ENCODE peak calls at places on chromosomes 3 and 15, in six cellular contexts. One of them, this sample, is unnamed.

GRCh38 chr3:168802761-168803160 is 707.0 kb upstream of the GOLIM4 start:
- DNase-seq in endothelial cell: no peak
- DNase-seq in breast epithelium: no peak
- DNase-seq in brain microvascular endothelial cell: no peak
- DNase-seq in activated B cell treated with CpG ODN at 0.5 μM for 24 hours: no peak
- DNase-seq in upper lobe of right lung: no peak
- DNase-seq in this sample: no peak

GRCh38 chr15:75732809-75733451 is 20.3 kb upstream of the CSPG4 start:
- DNase-seq in endothelial cell: peak
- DNase-seq in breast epithelium: no peak
- DNase-seq in brain microvascular endothelial cell: peak
- DNase-seq in activated B cell treated with CpG ODN at 0.5 μM for 24 hours: peak
- DNase-seq in upper lobe of right lung: peak
- DNase-seq in this sample: peak

GRCh38 chr3:108453541-108454057 is 56.8 kb downstream of the MYH15 start:
- DNase-seq in endothelial cell: no peak
- DNase-seq in breast epithelium: no peak
- DNase-seq in brain microvascular endothelial cell: peak
- DNase-seq in activated B cell treated with CpG ODN at 0.5 μM for 24 hours: no peak
- DNase-seq in upper lobe of right lung: no peak
- DNase-seq in this sample: no peak

GRCh38 chr3:72382460-72382859 is 465.8 kb downstream of the SHQ1 start:
- DNase-seq in endothelial cell: no peak
- DNase-seq in breast epithelium: no peak
- DNase-seq in brain microvascular endothelial cell: no peak
- DNase-seq in activated B cell treated with CpG ODN at 0.5 μM for 24 hours: no peak
- DNase-seq in upper lobe of right lung: no peak
- DNase-seq in this sample: no peak

GRCh38 chr3:12193485-12194165 is 34.9 kb upstream of the TIMP4 start:
- DNase-seq in endothelial cell: no peak
- DNase-seq in breast epithelium: no peak
- DNase-seq in brain microvascular endothelial cell: peak
- DNase-seq in activated B cell treated with CpG ODN at 0.5 μM for 24 hours: no peak
- DNase-seq in upper lobe of right lung: no peak
- DNase-seq in this sample: peak

GRCh38 chr3:30988774-30989173 is 94.3 kb upstream of the GADL1 start:
- DNase-seq in endothelial cell: no peak
- DNase-seq in breast epithelium: no peak
- DNase-seq in brain microvascular endothelial cell: no peak
- DNase-seq in activated B cell treated with CpG ODN at 0.5 μM for 24 hours: no peak
- DNase-seq in upper lobe of right lung: no peak
- DNase-seq in this sample: no peak

GRCh38 chr3:191440532-191440931 is 20.4 kb upstream of the PYDC2 start:
- DNase-seq in endothelial cell: no peak
- DNase-seq in breast epithelium: no peak
- DNase-seq in brain microvascular endothelial cell: no peak
- DNase-seq in activated B cell treated with CpG ODN at 0.5 μM for 24 hours: no peak
- DNase-seq in upper lobe of right lung: no peak
- DNase-seq in this sample: no peak

GRCh38 chr15:49313650-49314049 is 109.4 kb upstream of the FGF7 start:
- DNase-seq in endothelial cell: no peak
- DNase-seq in breast epithelium: no peak
- DNase-seq in brain microvascular endothelial cell: peak
- DNase-seq in activated B cell treated with CpG ODN at 0.5 μM for 24 hours: no peak
- DNase-seq in upper lobe of right lung: no peak
- DNase-seq in this sample: no peak

GRCh38 chr15:59168536-59168935 is 38.1 kb upstream of the LDHAL6B start:
- DNase-seq in endothelial cell: no peak
- DNase-seq in breast epithelium: no peak
- DNase-seq in brain microvascular endothelial cell: peak
- DNase-seq in activated B cell treated with CpG ODN at 0.5 μM for 24 hours: no peak
- DNase-seq in upper lobe of right lung: peak
- DNase-seq in this sample: no peak

GRCh38 chr15:25661898-25662297 is 201.2 kb downstream of the ATP10A start:
- DNase-seq in endothelial cell: no peak
- DNase-seq in breast epithelium: no peak
- DNase-seq in brain microvascular endothelial cell: no peak
- DNase-seq in activated B cell treated with CpG ODN at 0.5 μM for 24 hours: no peak
- DNase-seq in upper lobe of right lung: no peak
- DNase-seq in this sample: no peak
- TF ChIP-seq CTCF in endothelial cell: no peak
- TF ChIP-seq CTCF in breast epithelium: no peak
- TF ChIP-seq CTCF in brain microvascular endothelial cell: peak
- TF ChIP-seq CTCF in activated B cell treated with CpG ODN at 0.5 μM for 24 hours: no peak
- TF ChIP-seq CTCF in upper lobe of right lung: no peak
- TF ChIP-seq CTCF in this sample: no peak

DNA sequence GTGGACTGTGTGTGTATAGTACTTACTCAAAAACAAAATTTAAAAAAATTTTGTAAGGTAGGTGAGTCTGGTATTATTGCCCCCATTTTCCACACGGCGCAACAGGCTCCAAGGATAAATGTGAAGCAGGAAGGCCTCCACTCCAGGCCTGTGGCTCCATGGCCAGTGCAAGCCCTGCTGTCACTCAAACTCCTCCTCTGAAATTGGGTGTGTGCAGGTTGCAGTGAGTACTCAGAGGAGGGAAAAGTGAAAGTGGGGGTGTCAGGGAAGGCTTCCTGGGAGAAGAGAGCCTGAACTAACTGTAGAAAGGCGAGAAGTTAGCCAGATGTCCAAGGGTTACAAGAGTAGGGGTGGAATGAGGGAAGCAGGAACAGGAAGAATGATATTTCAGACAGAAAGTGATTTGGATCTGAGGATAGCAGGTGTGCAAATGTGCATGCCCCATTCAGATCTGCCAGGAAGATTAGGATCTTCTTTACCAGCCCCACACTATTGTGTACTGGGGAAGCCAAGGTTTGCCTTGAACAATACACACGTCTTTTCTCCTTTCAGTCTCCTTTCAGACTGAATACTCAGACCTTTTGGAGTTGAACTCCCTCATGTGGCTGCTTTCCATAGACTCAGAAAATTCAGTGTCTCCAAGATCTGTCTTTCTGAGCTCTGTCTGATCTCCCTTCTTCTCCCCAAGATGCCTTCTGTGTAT is 48.7 kb upstream of the RYK start:
- DNase-seq in endothelial cell: no peak
- DNase-seq in breast epithelium: no peak
- DNase-seq in brain microvascular endothelial cell: no peak
- DNase-seq in activated B cell treated with CpG ODN at 0.5 μM for 24 hours: no peak
- DNase-seq in upper lobe of right lung: no peak
- DNase-seq in this sample: no peak
- TF ChIP-seq CTCF in endothelial cell: no peak
- TF ChIP-seq CTCF in breast epithelium: no peak
- TF ChIP-seq CTCF in brain microvascular endothelial cell: peak
- TF ChIP-seq CTCF in activated B cell treated with CpG ODN at 0.5 μM for 24 hours: no peak
- TF ChIP-seq CTCF in upper lobe of right lung: peak
- TF ChIP-seq CTCF in this sample: peak

DNA sequence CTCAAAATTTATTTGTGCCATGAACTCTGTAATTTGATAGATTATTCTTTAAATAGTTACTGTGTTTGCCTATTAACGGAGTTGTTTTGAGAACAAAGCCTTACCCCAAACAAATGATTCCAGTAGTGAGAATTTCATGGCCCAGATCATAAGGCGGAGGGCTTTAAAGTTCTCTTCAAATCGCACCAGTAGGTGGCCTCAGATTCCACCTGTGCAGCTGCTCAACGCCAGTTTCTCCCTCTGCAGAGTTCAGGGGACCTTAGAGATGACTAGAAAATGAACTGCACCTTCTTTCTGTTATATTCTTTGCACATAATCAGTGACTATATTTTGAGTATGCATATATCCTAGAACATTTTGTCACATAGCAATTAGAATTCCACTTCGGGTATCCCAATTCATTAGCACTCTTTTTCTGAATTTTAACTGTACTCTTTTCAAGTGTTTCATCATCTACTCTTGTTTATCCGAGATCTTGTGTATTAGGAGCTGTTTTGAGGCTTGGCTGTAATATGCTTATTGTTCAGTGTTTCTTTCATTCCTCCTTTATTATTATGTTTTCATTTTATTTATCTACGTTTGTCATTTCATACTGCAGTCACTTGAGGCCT is 232.6 kb upstream of the CHRM5 start:
- DNase-seq in endothelial cell: peak
- DNase-seq in breast epithelium: no peak
- DNase-seq in brain microvascular endothelial cell: no peak
- DNase-seq in activated B cell treated with CpG ODN at 0.5 μM for 24 hours: no peak
- DNase-seq in upper lobe of right lung: no peak
- DNase-seq in this sample: peak
- TF ChIP-seq CTCF in endothelial cell: no peak
- TF ChIP-seq CTCF in breast epithelium: no peak
- TF ChIP-seq CTCF in brain microvascular endothelial cell: peak
- TF ChIP-seq CTCF in activated B cell treated with CpG ODN at 0.5 μM for 24 hours: no peak
- TF ChIP-seq CTCF in upper lobe of right lung: peak
- TF ChIP-seq CTCF in this sample: peak

DNA sequence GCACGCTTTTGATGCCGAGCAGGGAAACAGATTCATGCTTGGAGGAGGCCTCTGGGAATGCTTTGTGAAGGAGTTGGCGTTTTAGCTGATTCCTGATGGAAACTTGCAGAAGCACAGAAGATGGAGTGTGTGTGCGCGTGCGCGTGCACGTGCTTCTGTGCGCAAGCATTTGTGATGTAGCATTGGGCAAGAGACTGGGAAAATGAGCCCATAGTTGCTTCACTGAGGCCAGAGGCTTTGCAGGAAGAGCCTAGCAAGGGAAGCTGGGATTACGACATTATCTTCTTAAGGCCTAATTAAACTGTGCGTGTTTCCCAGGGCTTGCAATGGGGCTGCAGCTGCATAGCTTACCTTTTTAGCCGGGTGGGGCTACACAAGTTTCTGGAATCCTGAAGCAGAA is 18.1 kb upstream of the AGBL1 start:
- DNase-seq in endothelial cell: no peak
- DNase-seq in breast epithelium: no peak
- DNase-seq in brain microvascular endothelial cell: no peak
- DNase-seq in activated B cell treated with CpG ODN at 0.5 μM for 24 hours: no peak
- DNase-seq in upper lobe of right lung: no peak
- DNase-seq in this sample: no peak
- TF ChIP-seq CTCF in endothelial cell: no peak
- TF ChIP-seq CTCF in breast epithelium: no peak
- TF ChIP-seq CTCF in brain microvascular endothelial cell: no peak
- TF ChIP-seq CTCF in activated B cell treated with CpG ODN at 0.5 μM for 24 hours: no peak
- TF ChIP-seq CTCF in upper lobe of right lung: no peak
- TF ChIP-seq CTCF in this sample: no peak

DNA sequence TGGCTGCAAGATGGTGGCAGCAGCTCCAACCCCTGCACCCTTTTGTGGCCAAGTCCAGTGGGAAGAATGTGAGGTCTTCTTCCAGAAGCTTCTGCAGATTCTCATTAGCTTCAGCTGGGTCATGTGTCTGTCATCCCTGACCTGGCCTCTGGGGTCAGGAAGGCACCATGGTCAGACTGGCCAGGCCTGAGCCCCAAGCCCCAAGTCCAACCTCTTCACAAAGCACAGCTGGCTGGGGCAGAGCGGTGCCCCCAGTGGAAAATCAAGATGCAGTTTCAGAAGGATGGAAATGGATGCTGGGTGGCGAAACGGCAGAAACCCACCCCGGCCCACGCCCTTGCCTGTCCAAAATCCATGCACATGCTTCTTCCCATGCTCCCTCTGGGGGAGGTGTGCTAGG is 15.9 kb upstream of the GATA2 start:
- DNase-seq in endothelial cell: no peak
- DNase-seq in breast epithelium: no peak
- DNase-seq in brain microvascular endothelial cell: no peak
- DNase-seq in activated B cell treated with CpG ODN at 0.5 μM for 24 hours: no peak
- DNase-seq in upper lobe of right lung: no peak
- DNase-seq in this sample: no peak
- TF ChIP-seq CTCF in endothelial cell: no peak
- TF ChIP-seq CTCF in breast epithelium: no peak
- TF ChIP-seq CTCF in brain microvascular endothelial cell: no peak
- TF ChIP-seq CTCF in activated B cell treated with CpG ODN at 0.5 μM for 24 hours: no peak
- TF ChIP-seq CTCF in upper lobe of right lung: no peak
- TF ChIP-seq CTCF in this sample: no peak

This sample was measured in GM13976.